ENCODE peak calls at places on chromosomes 2 and 18, in six cellular contexts. Y is astrocyte of the spinal cord, S is activated B cell treated with CpG ODN at 0.5 μM for 24 hours, N is cardiac muscle cell, Q is AG04450, K is IMR-90. Z is an unnamed sample.

GRCh38 chr18:68440433-68440832 is 274.5 kb downstream of the TMX3 start:
- DNase-seq in Y (no peak), S (no peak), N (no peak), Q (no peak), K (no peak), Z (no peak)

GRCh38 chr18:48878471-48878870 is 72.3 kb downstream of the SMAD7 start:
- DNase-seq in Y (no peak), S (no peak), N (no peak), Q (no peak), K (no peak), Z (peak)

GRCh38 chr2:127619901-127620705 is 25.9 kb upstream of the GPR17 start:
- DNase-seq in Y (no peak), S (peak), N (no peak), Q (no peak), K (no peak), Z (peak)

GRCh38 chr2:222433381-222434173 is 9.2 kb downstream of the SGPP2 start:
- DNase-seq in Y (no peak), S (no peak), N (no peak), Q (no peak), K (no peak), Z (no peak)

GRCh38 chr2:216371756-216372702 is at the start of gene MARCHF4:
- DNase-seq in Y (peak), S (peak), N (peak), Q (peak), K (peak), Z (no peak)

GRCh38 chr2:198374375-198375072 is 570.1 kb downstream of the PLCL1 start:
- DNase-seq in Y (peak), S (no peak), N (peak), Q (peak), K (peak), Z (no peak)

GRCh38 chr18:63101811-63102210 is 217.8 kb downstream of the BCL2 start:
- DNase-seq in Y (no peak), S (no peak), N (no peak), Q (no peak), K (no peak), Z (no peak)

GRCh38 chr2:233448220-233448559 is 93.9 kb downstream of the DGKD start:
- DNase-seq in Y (no peak), S (no peak), N (peak), Q (no peak), K (no peak), Z (no peak)

GRCh38 chr2:30230479-30230854 is 867 bp upstream of the LBH start:
- DNase-seq in Y (peak), S (no peak), N (peak), Q (no peak), K (peak), Z (no peak)
- TF ChIP-seq CTCF in Y (no peak), S (no peak), N (peak), Q (peak), K (peak), Z (no peak)

DNA sequence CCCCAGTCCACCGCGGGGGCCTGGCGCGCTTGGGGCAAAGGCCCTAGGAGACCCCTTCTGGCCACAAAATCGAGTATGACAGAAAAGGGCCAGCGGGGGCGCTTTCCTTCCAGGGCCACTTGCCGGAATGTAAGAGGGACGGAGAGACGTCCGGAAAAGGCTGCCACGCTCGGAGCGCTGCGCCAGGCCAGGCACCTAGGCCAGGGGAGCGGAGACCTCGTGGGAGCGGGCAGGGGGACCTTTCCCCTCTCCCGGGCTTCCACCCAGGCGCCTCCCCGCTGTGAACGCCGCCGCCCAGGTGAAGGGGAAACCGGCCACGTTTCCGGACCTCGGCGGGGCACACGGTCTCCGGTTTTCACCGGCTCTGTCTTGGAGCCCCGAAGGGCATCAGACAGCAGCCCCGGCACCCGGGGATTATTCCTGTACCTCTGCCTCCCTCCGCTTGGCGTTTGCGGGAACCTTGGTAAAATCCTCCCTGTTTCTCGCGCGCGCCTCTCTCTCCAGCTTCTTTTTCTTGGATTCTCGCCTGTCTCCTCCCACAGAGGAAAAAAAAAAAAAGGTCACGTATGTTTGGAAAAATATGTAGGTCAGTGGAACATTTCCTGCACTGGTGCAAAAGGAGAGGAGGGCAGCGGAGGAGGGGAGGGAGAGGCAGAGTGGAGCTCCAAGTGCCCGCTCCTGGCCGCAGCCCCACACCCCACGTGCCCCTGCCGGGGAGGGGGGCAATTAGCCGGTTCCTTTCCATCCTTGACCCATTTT is 1.2 kb upstream of the NPAS2 start:
- DNase-seq in Y (peak), S (no peak), N (peak), Q (peak), K (peak), Z (no peak)
- TF ChIP-seq CTCF in Y (peak), S (no peak), N (peak), Q (peak), K (peak), Z (no peak)

GRCh38 chr2:219207884-219208740 is 1.5 kb downstream of the ZFAND2B start:
- DNase-seq in Y (peak), S (no peak), N (no peak), Q (no peak), K (peak), Z (no peak)

GRCh38 chr2:219205165-219205538 is 1.4 kb upstream of the ZFAND2B start:
- DNase-seq in Y (no peak), S (no peak), N (no peak), Q (no peak), K (no peak), Z (no peak)

GRCh38 chr2:219205981-219206441 is 571 bp upstream of the ZFAND2B start:
- DNase-seq in Y (no peak), S (no peak), N (no peak), Q (no peak), K (no peak), Z (no peak)

GRCh38 chr2:219207254-219207883 is 787 bp downstream of the ZFAND2B start:
- DNase-seq in Y (no peak), S (no peak), N (no peak), Q (no peak), K (no peak), Z (no peak)

GRCh38 chr2:219206442-219207253 is at the start of gene ZFAND2B:
- DNase-seq in Y (peak), S (peak), N (peak), Q (peak), K (peak), Z (peak)
- TF ChIP-seq CTCF in Y (no peak), S (no peak), N (no peak), Q (no peak), K (no peak), Z (no peak)

GRCh38 chr2:23519334-23519651 is 134.3 kb downstream of the KLHL29 start:
- DNase-seq in Y (no peak), S (no peak), N (no peak), Q (no peak), K (no peak), Z (no peak)
- TF ChIP-seq CTCF in Y (no peak), S (no peak), N (no peak), Q (no peak), K (no peak), Z (no peak)

DNA sequence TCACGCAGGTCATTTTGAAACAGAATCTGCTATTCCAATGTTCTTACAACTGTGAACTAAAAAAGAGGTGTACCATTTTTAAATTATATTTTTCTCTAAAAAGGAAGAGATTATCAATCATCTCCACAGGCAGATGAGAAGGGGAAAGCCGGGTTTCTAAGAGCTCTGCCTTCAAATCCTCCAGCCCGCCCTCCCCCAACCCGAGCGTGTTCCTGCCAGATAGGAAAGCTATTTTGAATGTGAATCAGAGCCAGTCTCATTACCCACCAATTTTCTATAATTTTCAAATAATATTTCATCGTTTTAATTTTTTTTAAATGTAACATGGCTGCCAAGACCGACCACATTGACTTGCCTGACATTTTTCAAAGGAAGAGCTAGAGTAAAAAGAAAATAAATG is 65.9 kb downstream of the KCNF1 start:
- DNase-seq in Y (no peak), S (no peak), N (peak), Q (no peak), K (no peak), Z (no peak)
- TF ChIP-seq CTCF in Y (no peak), S (no peak), N (no peak), Q (no peak), K (no peak), Z (no peak)

GRCh38 chr2:39664478-39664877 is 1.2 kb upstream of the TMEM178A start:
- DNase-seq in Y (no peak), S (no peak), N (no peak), Q (no peak), K (no peak), Z (no peak)

GRCh38 chr2:39663187-39663930 is 2.4 kb upstream of the TMEM178A start:
- DNase-seq in Y (no peak), S (no peak), N (no peak), Q (no peak), K (peak), Z (no peak)

GRCh38 chr2:39666489-39667141 is 898 bp downstream of the TMEM178A start:
- DNase-seq in Y (no peak), S (no peak), N (no peak), Q (no peak), K (no peak), Z (no peak)

GRCh38 chr2:39665811-39666488 is at the start of gene TMEM178A:
- DNase-seq in Y (no peak), S (peak), N (peak), Q (no peak), K (no peak), Z (no peak)

GRCh38 chr2:39664898-39665591 is 672 bp upstream of the TMEM178A start:
- DNase-seq in Y (no peak), S (no peak), N (peak), Q (no peak), K (no peak), Z (no peak)
- TF ChIP-seq CTCF in Y (no peak), S (no peak), N (no peak), Q (no peak), K (no peak), Z (no peak)

DNA sequence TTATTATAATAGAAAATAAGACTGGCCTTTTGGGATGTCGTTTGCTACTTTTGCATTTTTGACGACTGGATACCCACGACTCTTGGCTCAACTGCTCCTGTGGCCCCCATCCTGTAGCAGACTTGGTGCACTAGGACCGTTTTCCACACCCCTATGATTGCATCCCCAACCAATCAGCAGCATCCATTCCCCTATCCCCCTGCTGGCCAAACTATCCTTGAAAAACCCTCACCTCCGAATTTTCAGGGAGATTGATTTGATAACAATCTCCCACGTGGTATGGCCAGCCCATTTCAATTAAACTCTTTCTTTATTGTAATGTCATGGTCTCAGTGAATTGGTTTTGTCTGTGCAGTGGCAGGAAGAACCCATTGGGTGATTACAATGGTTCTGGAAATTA is 37.9 kb upstream of the TTR start:
- DNase-seq in Y (no peak), S (no peak), N (no peak), Q (no peak), K (no peak), Z (no peak)
- TF ChIP-seq CTCF in Y (peak), S (no peak), N (no peak), Q (no peak), K (peak), Z (peak)

GRCh38 chr2:230758566-230759480 is 46.2 kb downstream of the CAB39 start:
- DNase-seq in Y (peak), S (no peak), N (no peak), Q (peak), K (peak), Z (no peak)

GRCh38 chr2:230761704-230762103 is 49.1 kb downstream of the CAB39 start:
- DNase-seq in Y (no peak), S (no peak), N (no peak), Q (no peak), K (no peak), Z (no peak)

GRCh38 chr2:230765611-230766300 is 53.1 kb downstream of the CAB39 start:
- DNase-seq in Y (no peak), S (no peak), N (no peak), Q (no peak), K (no peak), Z (no peak)

GRCh38 chr2:230759481-230760191 is 47.0 kb downstream of the CAB39 start:
- DNase-seq in Y (no peak), S (no peak), N (no peak), Q (no peak), K (no peak), Z (no peak)

GRCh38 chr2:230762317-230762896 is 49.8 kb downstream of the CAB39 start:
- DNase-seq in Y (no peak), S (no peak), N (peak), Q (no peak), K (no peak), Z (no peak)
- TF ChIP-seq CTCF in Y (peak), S (no peak), N (peak), Q (peak), K (peak), Z (peak)

GRCh38 chr2:62467475-62468321 is 38.3 kb downstream of the TMEM17 start:
- DNase-seq in Y (peak), S (no peak), N (no peak), Q (no peak), K (no peak), Z (no peak)
- TF ChIP-seq CTCF in Y (no peak), S (no peak), N (peak), Q (peak), K (no peak), Z (no peak)